ENCODE peak calls at places on chromosomes 6 and 20, in six cellular contexts. N, E, A, P, K and S are unnamed samples.
A peak's percentile ranks its signal among the peaks of the same experiment; 100 is the strongest.

GRCh38 chr6:43275782-43276179 is 22.3 kb upstream of the SLC22A7 start:
- DNase-seq in N (no peak), K (no peak), P (peak; percentile 39), E (no peak), A (no peak), S (no peak)

GRCh38 chr20:15022921-15023320 is 685.5 kb upstream of the FLRT3 start:
- DNase-seq in A (no peak), N (no peak), E (no peak), P (no peak), K (no peak), S (no peak)

GRCh38 chr6:135056632-135057031 is 2.0 kb upstream of the HBS1L start:
- DNase-seq in N (no peak), E (no peak), P (no peak), A (no peak), K (no peak), S (no peak)

GRCh38 chr6:165895421-165896165 is 232.6 kb upstream of the PDE10A start:
- DNase-seq in A (peak; percentile 32), P (no peak), N (no peak), K (no peak), E (no peak), S (no peak)

GRCh38 chr6:9628819-9629218 is 786.1 kb downstream of the TFAP2A start:
- DNase-seq in P (no peak), N (no peak), A (peak; percentile 14), E (no peak), K (no peak), S (no peak)

GRCh38 chr6:111804627-111805235 is 68.5 kb downstream of the FYN start:
- DNase-seq in A (peak; percentile 86), N (no peak), E (peak; percentile 28), P (no peak), K (peak; percentile 36), S (peak; percentile 73)

GRCh38 chr20:2759143-2759542 is 41.3 kb downstream of the CPXM1 start:
- DNase-seq in N (no peak), E (no peak), A (no peak), P (no peak), K (peak; percentile 19), S (no peak)

GRCh38 chr6:108068618-108069017 is 5.9 kb downstream of the OSTM1 start:
- DNase-seq in A (no peak), P (no peak), N (no peak), E (peak; percentile 14), K (no peak), S (no peak)

GRCh38 chr6:100464910-100465700 is at the start of gene SIM1:
- DNase-seq in A (peak; percentile 69), K (peak; percentile 71), P (peak; percentile 89), N (no peak), E (peak; percentile 59), S (no peak)

GRCh38 chr6:132512638-132513632 is at the start of gene STX7:
- DNase-seq in K (peak; percentile 90), N (peak; percentile 52), P (peak; percentile 92), E (peak; percentile 90), A (peak; percentile 92), S (peak; percentile 79)
- TF ChIP-seq CTCF in K (no peak), N (no peak), P (no peak), E (no peak), A (no peak), S (no peak)

GRCh38 chr20:17650301-17650761 is 31.7 kb downstream of the RRBP1 start:
- DNase-seq in P (no peak), K (no peak), N (no peak), E (no peak), A (no peak), S (no peak)

GRCh38 chr20:17652411-17652810 is 29.6 kb downstream of the RRBP1 start:
- DNase-seq in E (no peak), P (no peak), A (no peak), N (no peak), K (no peak), S (no peak)

GRCh38 chr20:17653835-17654648 is 28.0 kb downstream of the RRBP1 start:
- DNase-seq in N (no peak), E (no peak), A (no peak), P (no peak), K (no peak), S (no peak)

GRCh38 chr20:17650816-17651760 is 31.0 kb downstream of the RRBP1 start:
- DNase-seq in N (no peak), E (no peak), K (no peak), A (peak; percentile 49), P (no peak), S (no peak)

GRCh38 chr20:17651761-17652388 is 30.2 kb downstream of the RRBP1 start:
- DNase-seq in P (no peak), K (no peak), E (no peak), A (no peak), N (no peak), S (no peak)
- TF ChIP-seq CTCF in P (no peak), K (peak; percentile 23), E (no peak), A (no peak), N (no peak), S (no peak)

DNA sequence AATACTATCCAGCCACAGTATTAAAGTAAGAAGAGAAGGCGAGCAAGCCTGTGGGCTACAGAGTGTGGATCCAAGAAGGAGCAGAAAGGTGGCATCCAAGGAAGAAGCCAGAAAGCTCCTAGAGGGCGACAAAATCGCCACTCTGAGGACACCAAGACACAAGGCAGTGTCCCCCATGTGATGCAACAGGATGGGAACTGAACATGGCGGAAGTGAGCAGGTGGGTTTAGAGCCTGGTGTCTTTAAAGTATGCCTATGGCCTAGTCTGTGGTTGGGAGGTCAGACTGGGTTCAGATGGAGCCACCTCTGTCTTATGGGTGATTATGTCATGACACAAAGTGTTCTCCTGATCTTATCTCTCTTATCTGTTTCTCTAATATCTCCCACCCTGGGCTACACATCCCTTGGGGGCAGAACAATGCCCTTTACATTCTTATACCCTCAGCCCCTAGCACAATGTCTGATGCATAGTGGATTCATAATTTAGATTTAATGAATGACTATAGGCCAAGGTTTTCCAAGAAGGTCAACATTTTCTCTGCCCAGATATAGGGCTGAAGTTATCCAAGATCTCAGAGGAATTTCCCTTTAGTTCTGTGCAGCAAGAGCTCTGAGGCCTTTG is 167.1 kb upstream of the AKIRIN2 start:
- DNase-seq in A (no peak), E (no peak), N (no peak), P (no peak), K (no peak), S (no peak)
- TF ChIP-seq CTCF in A (no peak), E (no peak), N (no peak), P (no peak), K (no peak), S (no peak)

GRCh38 chr6:5411414-5411813 is 150.1 kb downstream of the FARS2 start:
- DNase-seq in A (no peak), P (no peak), E (no peak), N (no peak), K (no peak), S (no peak)

GRCh38 chr6:5416250-5416649 is 154.9 kb downstream of the FARS2 start:
- DNase-seq in K (no peak), E (no peak), A (no peak), N (no peak), P (no peak), S (no peak)

GRCh38 chr6:5412663-5413062 is 151.3 kb downstream of the FARS2 start:
- DNase-seq in A (no peak), P (no peak), E (no peak), N (no peak), K (no peak), S (no peak)

DNA sequence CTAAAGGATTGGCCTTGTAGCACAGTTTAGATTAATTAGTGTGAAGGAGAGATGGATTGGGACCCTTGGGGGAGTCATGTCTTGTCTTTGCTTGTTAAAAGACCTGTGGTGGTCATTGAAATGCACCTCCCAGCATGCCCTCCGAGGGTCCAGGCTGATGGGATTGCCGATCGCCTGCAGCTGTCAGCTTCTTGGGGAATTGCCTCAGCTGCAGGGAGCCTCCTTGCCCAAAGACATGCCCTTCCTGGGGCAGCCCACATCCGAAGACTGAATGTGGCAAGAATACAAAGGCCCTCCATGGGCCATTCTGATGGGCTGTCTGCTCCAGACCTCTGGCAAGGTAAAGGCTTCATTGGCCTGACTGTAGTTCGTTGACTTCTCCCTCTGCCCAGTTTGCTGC is 150.7 kb downstream of the FARS2 start:
- DNase-seq in N (no peak), A (no peak), P (peak; percentile 34), K (no peak), E (no peak), S (no peak)
- TF ChIP-seq CTCF in N (no peak), A (no peak), P (no peak), K (no peak), E (no peak), S (no peak)

GRCh38 chr20:32661820-32662528 is 11.8 kb downstream of the C20orf203 start:
- DNase-seq in A (no peak), E (no peak), K (no peak), P (no peak), N (no peak), S (no peak)
- TF ChIP-seq CTCF in A (no peak), E (no peak), K (no peak), P (no peak), N (no peak), S (no peak)

GRCh38 chr6:34062156-34062555 is 83.7 kb downstream of the GRM4 start:
- DNase-seq in K (no peak), N (no peak), E (no peak), A (no peak), P (no peak), S (no peak)

GRCh38 chr6:34063641-34064040 is 82.2 kb downstream of the GRM4 start:
- DNase-seq in N (no peak), E (no peak), K (no peak), A (no peak), P (peak; percentile 59), S (no peak)

GRCh38 chr6:34064675-34065074 is 81.2 kb downstream of the GRM4 start:
- DNase-seq in P (no peak), N (no peak), E (no peak), A (no peak), K (no peak), S (no peak)

GRCh38 chr6:34061348-34061747 is 84.5 kb downstream of the GRM4 start:
- DNase-seq in P (no peak), A (no peak), K (no peak), E (no peak), N (no peak), S (no peak)

GRCh38 chr6:34062815-34063214 is 83.1 kb downstream of the GRM4 start:
- DNase-seq in E (no peak), N (no peak), P (no peak), K (no peak), A (no peak), S (no peak)
- TF ChIP-seq CTCF in E (no peak), N (peak; percentile 30), P (peak; percentile 73), K (no peak), A (peak; percentile 23), S (no peak)